ENCODE peak calls at places on chromosomes 16 and 17, in ten cellular contexts. One of them, this sample, is unnamed.

GRCh38 chr16:67163164-67163902 is 1.2 kb upstream of the HSF4 start:
- DNase-seq in PC-3: no peak
- DNase-seq in ovary: peak
- DNase-seq in fibroblast of mammary gland: no peak
- DNase-seq in body of pancreas: no peak
- DNase-seq in Peyer's patch: peak
- DNase-seq in progenitor cell of endocrine pancreas: no peak
- DNase-seq in colonic mucosa: peak
- DNase-seq in tibial artery: no peak
- DNase-seq in GM06990: peak
- DNase-seq in this sample: no peak

GRCh38 chr16:12320298-12320706 is 343.8 kb downstream of the SNX29 start:
- DNase-seq in colonic mucosa: no peak
- DNase-seq in tibial artery: no peak
- DNase-seq in Peyer's patch: no peak
- DNase-seq in fibroblast of mammary gland: peak
- DNase-seq in body of pancreas: no peak
- DNase-seq in GM06990: no peak
- DNase-seq in progenitor cell of endocrine pancreas: no peak
- DNase-seq in PC-3: no peak
- DNase-seq in ovary: no peak
- DNase-seq in this sample: no peak

GRCh38 chr16:66740533-66740932 is 10.9 kb downstream of the DYNC1LI2 start:
- DNase-seq in colonic mucosa: peak
- DNase-seq in Peyer's patch: no peak
- DNase-seq in GM06990: no peak
- DNase-seq in tibial artery: no peak
- DNase-seq in ovary: no peak
- DNase-seq in body of pancreas: no peak
- DNase-seq in PC-3: peak
- DNase-seq in fibroblast of mammary gland: peak
- DNase-seq in progenitor cell of endocrine pancreas: no peak
- DNase-seq in this sample: no peak

GRCh38 chr17:77819497-77819896 is 139.0 kb upstream of the TNRC6C start:
- DNase-seq in PC-3: no peak
- DNase-seq in tibial artery: no peak
- DNase-seq in ovary: no peak
- DNase-seq in progenitor cell of endocrine pancreas: no peak
- DNase-seq in body of pancreas: no peak
- DNase-seq in Peyer's patch: peak
- DNase-seq in fibroblast of mammary gland: no peak
- DNase-seq in colonic mucosa: no peak
- DNase-seq in GM06990: no peak
- DNase-seq in this sample: no peak

GRCh38 chr16:22425036-22425801 is 50.8 kb upstream of the CDR2 start:
- DNase-seq in GM06990: no peak
- DNase-seq in tibial artery: peak
- DNase-seq in PC-3: no peak
- DNase-seq in ovary: peak
- DNase-seq in body of pancreas: no peak
- DNase-seq in colonic mucosa: no peak
- DNase-seq in Peyer's patch: no peak
- DNase-seq in progenitor cell of endocrine pancreas: no peak
- DNase-seq in fibroblast of mammary gland: peak
- DNase-seq in this sample: no peak

GRCh38 chr16:78984324-78984723 is 616.2 kb downstream of the MAF start:
- DNase-seq in ovary: no peak
- DNase-seq in PC-3: no peak
- DNase-seq in Peyer's patch: no peak
- DNase-seq in body of pancreas: no peak
- DNase-seq in tibial artery: no peak
- DNase-seq in colonic mucosa: peak
- DNase-seq in GM06990: no peak
- DNase-seq in fibroblast of mammary gland: no peak
- DNase-seq in progenitor cell of endocrine pancreas: no peak
- DNase-seq in this sample: no peak

GRCh38 chr16:85201566-85201965 is 89.3 kb upstream of the CIBAR2 start:
- DNase-seq in PC-3: no peak
- DNase-seq in colonic mucosa: no peak
- DNase-seq in GM06990: no peak
- DNase-seq in tibial artery: no peak
- DNase-seq in progenitor cell of endocrine pancreas: no peak
- DNase-seq in body of pancreas: no peak
- DNase-seq in Peyer's patch: no peak
- DNase-seq in fibroblast of mammary gland: peak
- DNase-seq in ovary: no peak
- DNase-seq in this sample: no peak

GRCh38 chr17:83084621-83085056 is 5.2 kb downstream of the METRNL start:
- DNase-seq in body of pancreas: no peak
- DNase-seq in GM06990: no peak
- DNase-seq in ovary: no peak
- DNase-seq in colonic mucosa: peak
- DNase-seq in fibroblast of mammary gland: no peak
- DNase-seq in progenitor cell of endocrine pancreas: no peak
- DNase-seq in tibial artery: no peak
- DNase-seq in PC-3: no peak
- DNase-seq in Peyer's patch: peak
- DNase-seq in this sample: no peak

GRCh38 chr17:34171245-34171818 is 83.8 kb upstream of the CCL2 start:
- DNase-seq in GM06990: no peak
- DNase-seq in progenitor cell of endocrine pancreas: peak
- DNase-seq in ovary: no peak
- DNase-seq in body of pancreas: peak
- DNase-seq in fibroblast of mammary gland: peak
- DNase-seq in Peyer's patch: no peak
- DNase-seq in tibial artery: peak
- DNase-seq in colonic mucosa: peak
- DNase-seq in PC-3: peak
- DNase-seq in this sample: peak

GRCh38 chr17:77153487-77153886 is 12.7 kb downstream of the SEC14L1 start:
- DNase-seq in ovary: no peak
- DNase-seq in Peyer's patch: no peak
- DNase-seq in tibial artery: no peak
- DNase-seq in colonic mucosa: no peak
- DNase-seq in fibroblast of mammary gland: peak
- DNase-seq in body of pancreas: no peak
- DNase-seq in progenitor cell of endocrine pancreas: no peak
- DNase-seq in PC-3: no peak
- DNase-seq in GM06990: no peak
- DNase-seq in this sample: no peak

GRCh38 chr17:74987909-74988711 is 678 bp downstream of the CDR2L start:
- DNase-seq in tibial artery: peak
- DNase-seq in fibroblast of mammary gland: peak
- DNase-seq in ovary: peak
- DNase-seq in progenitor cell of endocrine pancreas: peak
- DNase-seq in body of pancreas: peak
- DNase-seq in PC-3: peak
- DNase-seq in GM06990: no peak
- DNase-seq in colonic mucosa: peak
- DNase-seq in Peyer's patch: peak
- DNase-seq in this sample: no peak

GRCh38 chr16:68592466-68593337 is 52.4 kb upstream of the CDH3 start:
- DNase-seq in progenitor cell of endocrine pancreas: no peak
- DNase-seq in fibroblast of mammary gland: peak
- DNase-seq in tibial artery: no peak
- DNase-seq in body of pancreas: no peak
- DNase-seq in Peyer's patch: no peak
- DNase-seq in ovary: no peak
- DNase-seq in colonic mucosa: no peak
- DNase-seq in GM06990: no peak
- DNase-seq in PC-3: peak
- DNase-seq in this sample: no peak

GRCh38 chr16:14449790-14450463 is 180.1 kb downstream of the PARN start:
- DNase-seq in fibroblast of mammary gland: peak
- DNase-seq in ovary: no peak
- DNase-seq in PC-3: no peak
- DNase-seq in tibial artery: no peak
- DNase-seq in body of pancreas: no peak
- DNase-seq in GM06990: no peak
- DNase-seq in colonic mucosa: no peak
- DNase-seq in Peyer's patch: no peak
- DNase-seq in progenitor cell of endocrine pancreas: no peak
- DNase-seq in this sample: no peak

GRCh38 chr16:351804-352520 is 561 bp downstream of the AXIN1 start:
- DNase-seq in GM06990: no peak
- DNase-seq in tibial artery: no peak
- DNase-seq in progenitor cell of endocrine pancreas: no peak
- DNase-seq in fibroblast of mammary gland: no peak
- DNase-seq in colonic mucosa: peak
- DNase-seq in PC-3: no peak
- DNase-seq in ovary: no peak
- DNase-seq in body of pancreas: no peak
- DNase-seq in Peyer's patch: peak
- DNase-seq in this sample: no peak

GRCh38 chr16:86079185-86079885 is 180.4 kb downstream of the IRF8 start:
- DNase-seq in progenitor cell of endocrine pancreas: no peak
- DNase-seq in PC-3: no peak
- DNase-seq in body of pancreas: peak
- DNase-seq in tibial artery: peak
- DNase-seq in GM06990: no peak
- DNase-seq in fibroblast of mammary gland: no peak
- DNase-seq in colonic mucosa: no peak
- DNase-seq in Peyer's patch: peak
- DNase-seq in ovary: no peak
- DNase-seq in this sample: no peak

GRCh38 chr16:85615852-85616607 is 2.9 kb downstream of the GSE1 start:
- DNase-seq in body of pancreas: peak
- DNase-seq in tibial artery: peak
- DNase-seq in PC-3: peak
- DNase-seq in progenitor cell of endocrine pancreas: peak
- DNase-seq in Peyer's patch: peak
- DNase-seq in GM06990: peak
- DNase-seq in ovary: peak
- DNase-seq in fibroblast of mammary gland: peak
- DNase-seq in colonic mucosa: peak
- DNase-seq in this sample: peak

DNA sequence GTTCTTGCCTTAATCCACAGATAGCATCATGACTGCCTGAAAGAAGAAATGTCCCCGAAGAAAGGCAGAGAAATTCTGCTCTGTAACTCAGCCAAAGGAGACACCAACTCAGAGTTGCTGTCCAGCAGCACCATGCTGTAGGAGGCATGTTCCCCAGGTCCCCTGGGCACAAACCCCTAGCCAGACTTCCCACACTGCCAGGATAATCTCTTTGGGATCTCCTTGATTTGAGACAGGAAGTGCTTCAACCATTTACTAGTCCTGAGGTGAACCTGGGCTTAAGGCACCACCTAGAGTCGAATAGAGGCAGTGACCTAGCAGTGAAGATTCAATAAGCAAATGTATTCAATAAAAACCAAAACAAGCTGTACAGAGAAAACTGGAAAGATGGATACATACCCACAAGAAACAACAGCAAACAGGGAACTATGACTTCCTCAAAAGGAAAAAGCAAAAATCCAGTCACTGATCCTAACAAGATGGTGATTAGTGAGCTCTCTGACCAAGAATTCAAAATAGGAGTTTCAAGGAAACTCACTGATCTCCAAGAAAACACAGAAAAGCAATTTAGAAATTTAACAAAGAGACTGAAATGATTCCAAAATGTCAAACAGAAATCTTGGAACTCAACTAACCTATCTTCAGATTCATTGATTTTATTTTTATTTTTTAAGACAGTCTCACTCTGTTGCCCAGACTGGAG is 5.7 kb downstream of the OR4D2 start:
- DNase-seq in Peyer's patch: no peak
- DNase-seq in body of pancreas: no peak
- DNase-seq in tibial artery: no peak
- DNase-seq in GM06990: no peak
- DNase-seq in colonic mucosa: no peak
- DNase-seq in fibroblast of mammary gland: peak
- DNase-seq in ovary: no peak
- DNase-seq in progenitor cell of endocrine pancreas: no peak
- DNase-seq in PC-3: peak
- DNase-seq in this sample: no peak
- TF ChIP-seq CTCF in Peyer's patch: peak
- TF ChIP-seq CTCF in body of pancreas: peak
- TF ChIP-seq CTCF in tibial artery: peak
- TF ChIP-seq CTCF in GM06990: peak
- TF ChIP-seq CTCF in colonic mucosa: peak
- TF ChIP-seq CTCF in fibroblast of mammary gland: peak
- TF ChIP-seq CTCF in ovary: no peak
- TF ChIP-seq CTCF in progenitor cell of endocrine pancreas: peak
- TF ChIP-seq CTCF in PC-3: peak
- TF ChIP-seq CTCF in this sample: peak

GRCh38 chr16:30526823-30527634 is 663 bp upstream of the ZNF768 start:
- DNase-seq in progenitor cell of endocrine pancreas: peak
- DNase-seq in Peyer's patch: peak
- DNase-seq in fibroblast of mammary gland: peak
- DNase-seq in ovary: peak
- DNase-seq in GM06990: peak
- DNase-seq in colonic mucosa: peak
- DNase-seq in PC-3: peak
- DNase-seq in body of pancreas: peak
- DNase-seq in tibial artery: peak
- DNase-seq in this sample: peak
- TF ChIP-seq CTCF in progenitor cell of endocrine pancreas: peak
- TF ChIP-seq CTCF in Peyer's patch: peak
- TF ChIP-seq CTCF in fibroblast of mammary gland: no peak
- TF ChIP-seq CTCF in ovary: no peak
- TF ChIP-seq CTCF in GM06990: no peak
- TF ChIP-seq CTCF in colonic mucosa: peak
- TF ChIP-seq CTCF in PC-3: peak
- TF ChIP-seq CTCF in body of pancreas: peak
- TF ChIP-seq CTCF in tibial artery: peak
- TF ChIP-seq CTCF in this sample: peak

DNA sequence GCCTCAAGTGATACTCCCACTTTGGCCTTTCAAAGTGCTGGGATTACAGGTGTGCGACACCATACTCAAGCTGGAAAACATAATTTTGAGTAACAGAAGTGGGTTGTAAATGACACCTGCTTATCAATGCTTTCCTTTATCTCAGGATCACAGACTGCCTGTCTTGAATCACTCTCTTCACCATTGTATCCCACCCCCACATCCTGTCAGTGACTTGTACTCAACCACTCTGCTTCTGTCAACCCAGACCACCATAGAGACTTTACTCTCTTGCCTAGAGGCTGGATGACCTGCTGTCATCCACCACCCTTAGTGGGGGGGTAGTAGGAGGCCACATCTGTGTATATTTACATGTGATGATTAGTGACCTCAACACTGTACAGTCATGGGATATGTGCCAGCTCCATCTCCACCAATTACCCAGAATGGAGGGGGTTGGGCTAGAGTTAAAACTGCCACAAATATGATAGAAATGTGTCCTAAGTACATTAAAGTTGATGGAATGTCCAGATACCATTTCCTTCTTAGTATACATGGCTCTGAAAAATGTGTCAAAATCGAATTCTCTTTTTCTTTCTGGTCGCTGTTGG is 338.7 kb downstream of the GRIN2A start:
- DNase-seq in GM06990: no peak
- DNase-seq in progenitor cell of endocrine pancreas: no peak
- DNase-seq in colonic mucosa: no peak
- DNase-seq in ovary: no peak
- DNase-seq in fibroblast of mammary gland: peak
- DNase-seq in tibial artery: no peak
- DNase-seq in PC-3: no peak
- DNase-seq in Peyer's patch: no peak
- DNase-seq in body of pancreas: no peak
- DNase-seq in this sample: no peak
- TF ChIP-seq CTCF in GM06990: no peak
- TF ChIP-seq CTCF in progenitor cell of endocrine pancreas: no peak
- TF ChIP-seq CTCF in colonic mucosa: no peak
- TF ChIP-seq CTCF in ovary: no peak
- TF ChIP-seq CTCF in fibroblast of mammary gland: no peak
- TF ChIP-seq CTCF in tibial artery: no peak
- TF ChIP-seq CTCF in PC-3: no peak
- TF ChIP-seq CTCF in Peyer's patch: no peak
- TF ChIP-seq CTCF in body of pancreas: no peak
- TF ChIP-seq CTCF in this sample: no peak

GRCh38 chr16:35197656-35198055 is 1738.2 kb downstream of the TP53TG3F start:
- DNase-seq in body of pancreas: no peak
- DNase-seq in tibial artery: no peak
- DNase-seq in PC-3: no peak
- DNase-seq in fibroblast of mammary gland: no peak
- DNase-seq in progenitor cell of endocrine pancreas: no peak
- DNase-seq in Peyer's patch: no peak
- DNase-seq in colonic mucosa: no peak
- DNase-seq in GM06990: no peak
- DNase-seq in ovary: no peak
- DNase-seq in this sample: no peak
- TF ChIP-seq CTCF in body of pancreas: no peak
- TF ChIP-seq CTCF in tibial artery: no peak
- TF ChIP-seq CTCF in PC-3: no peak
- TF ChIP-seq CTCF in fibroblast of mammary gland: no peak
- TF ChIP-seq CTCF in progenitor cell of endocrine pancreas: no peak
- TF ChIP-seq CTCF in Peyer's patch: no peak
- TF ChIP-seq CTCF in colonic mucosa: no peak
- TF ChIP-seq CTCF in GM06990: no peak
- TF ChIP-seq CTCF in ovary: no peak
- TF ChIP-seq CTCF in this sample: no peak